ENCODE peak calls at places on chromosomes 13 and 19, in four cellular contexts. One of them, this sample, is unnamed.

GRCh38 chr13:67120872-67121531 is 109.1 kb downstream of the PCDH9 start:
- DNase-seq in mammary epithelial cell: peak; percentile 45
- DNase-seq in left ventricle myocardium inferior: no peak
- DNase-seq in RCC 7860: no peak
- DNase-seq in this sample: peak; percentile 9

GRCh38 chr13:111166882-111167281 is 51.8 kb downstream of the ARHGEF7 start:
- DNase-seq in mammary epithelial cell: no peak
- DNase-seq in left ventricle myocardium inferior: no peak
- DNase-seq in RCC 7860: no peak
- DNase-seq in this sample: no peak

GRCh38 chr19:31378404-31378803 is 29.2 kb upstream of the TSHZ3 start:
- DNase-seq in mammary epithelial cell: peak; percentile 75
- DNase-seq in left ventricle myocardium inferior: peak; percentile 44
- DNase-seq in RCC 7860: peak; percentile 36
- DNase-seq in this sample: peak; percentile 81

GRCh38 chr19:1235625-1236538 is 1.9 kb downstream of the CBARP start:
- DNase-seq in mammary epithelial cell: no peak
- DNase-seq in left ventricle myocardium inferior: no peak
- DNase-seq in RCC 7860: peak; percentile 42
- DNase-seq in this sample: no peak

GRCh38 chr19:31073485-31074221 is 275.6 kb downstream of the TSHZ3 start:
- DNase-seq in mammary epithelial cell: no peak
- DNase-seq in left ventricle myocardium inferior: no peak
- DNase-seq in RCC 7860: no peak
- DNase-seq in this sample: no peak

GRCh38 chr19:3073931-3074595 is 11.8 kb upstream of the TLE5 start:
- DNase-seq in mammary epithelial cell: no peak
- DNase-seq in left ventricle myocardium inferior: no peak
- DNase-seq in RCC 7860: no peak
- DNase-seq in this sample: no peak

GRCh38 chr19:18085702-18086457 is 854 bp downstream of the IL12RB1 start:
- DNase-seq in mammary epithelial cell: no peak
- DNase-seq in left ventricle myocardium inferior: no peak
- DNase-seq in RCC 7860: no peak
- DNase-seq in this sample: no peak

GRCh38 chr13:33213797-33214196 is 71.8 kb downstream of the STARD13 start:
- DNase-seq in mammary epithelial cell: no peak
- DNase-seq in left ventricle myocardium inferior: no peak
- DNase-seq in RCC 7860: no peak
- DNase-seq in this sample: no peak

GRCh38 chr19:49414256-49414655 is 9.0 kb downstream of the PTH2 start:
- DNase-seq in mammary epithelial cell: no peak
- DNase-seq in left ventricle myocardium inferior: no peak
- DNase-seq in RCC 7860: no peak
- DNase-seq in this sample: no peak

GRCh38 chr13:112531263-112531794 is 56.6 kb downstream of the TUBGCP3 start:
- DNase-seq in mammary epithelial cell: no peak
- DNase-seq in left ventricle myocardium inferior: no peak
- DNase-seq in RCC 7860: no peak
- DNase-seq in this sample: no peak

GRCh38 chr19:13993554-13994308 is 12.4 kb downstream of the RFX1 start:
- DNase-seq in mammary epithelial cell: no peak
- DNase-seq in left ventricle myocardium inferior: no peak
- DNase-seq in RCC 7860: no peak
- DNase-seq in this sample: no peak

GRCh38 chr19:18777156-18777724 is 13.9 kb downstream of the COMP start:
- DNase-seq in mammary epithelial cell: no peak
- DNase-seq in left ventricle myocardium inferior: no peak
- DNase-seq in RCC 7860: no peak
- DNase-seq in this sample: no peak

GRCh38 chr19:6066661-6067646 is 43.3 kb downstream of the RFX2 start:
- DNase-seq in mammary epithelial cell: peak; percentile 84
- DNase-seq in left ventricle myocardium inferior: peak; percentile 93
- DNase-seq in RCC 7860: peak; percentile 94
- DNase-seq in this sample: peak; percentile 69

GRCh38 chr13:107124129-107124718 is 556.3 kb upstream of the ARGLU1 start:
- DNase-seq in mammary epithelial cell: no peak
- DNase-seq in left ventricle myocardium inferior: no peak
- DNase-seq in RCC 7860: peak; percentile 13
- DNase-seq in this sample: no peak

GRCh38 chr19:8221161-8221560 is 12.0 kb downstream of the CERS4 start:
- DNase-seq in mammary epithelial cell: no peak
- DNase-seq in left ventricle myocardium inferior: no peak
- DNase-seq in RCC 7860: no peak
- DNase-seq in this sample: no peak

GRCh38 chr13:65677906-65678305 is 1552.2 kb downstream of the PCDH9 start:
- DNase-seq in mammary epithelial cell: no peak
- DNase-seq in left ventricle myocardium inferior: no peak
- DNase-seq in RCC 7860: no peak
- DNase-seq in this sample: no peak

GRCh38 chr19:907183-907853 is 5.7 kb downstream of the R3HDM4 start:
- DNase-seq in mammary epithelial cell: no peak
- DNase-seq in left ventricle myocardium inferior: no peak
- DNase-seq in RCC 7860: no peak
- DNase-seq in this sample: no peak

GRCh38 chr19:30895946-30896345 is 453.3 kb downstream of the TSHZ3 start:
- DNase-seq in mammary epithelial cell: no peak
- DNase-seq in left ventricle myocardium inferior: no peak
- DNase-seq in RCC 7860: no peak
- DNase-seq in this sample: no peak

GRCh38 chr13:112962911-112963625 is 5.9 kb upstream of the MCF2L start:
- DNase-seq in mammary epithelial cell: no peak
- DNase-seq in left ventricle myocardium inferior: no peak
- DNase-seq in RCC 7860: no peak
- DNase-seq in this sample: no peak

GRCh38 chr19:27794444-27795042 is 1418.4 kb downstream of the UQCRFS1 start:
- DNase-seq in mammary epithelial cell: peak; percentile 28
- DNase-seq in left ventricle myocardium inferior: no peak
- DNase-seq in RCC 7860: no peak
- DNase-seq in this sample: no peak

GRCh38 chr13:40109324-40109958 is 454.0 kb downstream of the COG6 start:
- DNase-seq in mammary epithelial cell: peak; percentile 97
- DNase-seq in left ventricle myocardium inferior: no peak
- DNase-seq in RCC 7860: peak; percentile 80
- DNase-seq in this sample: peak; percentile 64

GRCh38 chr19:17680235-17680722 is 7.9 kb downstream of the UNC13A start:
- DNase-seq in mammary epithelial cell: peak; percentile 37
- DNase-seq in left ventricle myocardium inferior: peak; percentile 82
- DNase-seq in RCC 7860: peak; percentile 40
- DNase-seq in this sample: no peak

GRCh38 chr19:39867952-39868351 is 21.8 kb upstream of the FBL start:
- DNase-seq in mammary epithelial cell: no peak
- DNase-seq in left ventricle myocardium inferior: no peak
- DNase-seq in RCC 7860: no peak
- DNase-seq in this sample: no peak

GRCh38 chr13:107721436-107721835 is 493.9 kb downstream of the LIG4 start:
- DNase-seq in mammary epithelial cell: no peak
- DNase-seq in left ventricle myocardium inferior: no peak
- DNase-seq in RCC 7860: no peak
- DNase-seq in this sample: no peak

GRCh38 chr19:53608381-53608780 is 23.4 kb upstream of the DPRX start:
- DNase-seq in mammary epithelial cell: no peak
- DNase-seq in left ventricle myocardium inferior: no peak
- DNase-seq in RCC 7860: no peak
- DNase-seq in this sample: no peak

GRCh38 chr13:102597029-102598015 is 536 bp downstream of the TPP2 start:
- DNase-seq in mammary epithelial cell: peak; percentile 18
- DNase-seq in left ventricle myocardium inferior: peak; percentile 16
- DNase-seq in RCC 7860: no peak
- DNase-seq in this sample: no peak

GRCh38 chr19:35790981-35791813 is 15.8 kb downstream of the ARHGAP33 start:
- DNase-seq in mammary epithelial cell: no peak
- DNase-seq in left ventricle myocardium inferior: no peak
- DNase-seq in RCC 7860: no peak
- DNase-seq in this sample: no peak

GRCh38 chr13:50468849-50469669 is 374.4 kb downstream of the DLEU7 start:
- DNase-seq in mammary epithelial cell: no peak
- DNase-seq in left ventricle myocardium inferior: no peak
- DNase-seq in RCC 7860: no peak
- DNase-seq in this sample: no peak

GRCh38 chr19:54201980-54202379 is 1.3 kb downstream of the RPS9 start:
- DNase-seq in mammary epithelial cell: no peak
- DNase-seq in left ventricle myocardium inferior: no peak
- DNase-seq in RCC 7860: peak; percentile 7
- DNase-seq in this sample: no peak

GRCh38 chr13:78326608-78327007 is 276.7 kb downstream of the POU4F1 start:
- DNase-seq in mammary epithelial cell: no peak
- DNase-seq in left ventricle myocardium inferior: no peak
- DNase-seq in RCC 7860: no peak
- DNase-seq in this sample: no peak

GRCh38 chr19:43412441-43412840 is 2.2 kb upstream of the TEX101 start:
- DNase-seq in mammary epithelial cell: no peak
- DNase-seq in left ventricle myocardium inferior: no peak
- DNase-seq in RCC 7860: no peak
- DNase-seq in this sample: no peak

GRCh38 chr13:50923272-50923671 is 13.7 kb downstream of the RNASEH2B start:
- DNase-seq in mammary epithelial cell: no peak
- DNase-seq in left ventricle myocardium inferior: no peak
- DNase-seq in RCC 7860: no peak
- DNase-seq in this sample: no peak

This sample was measured in AG04449.